ENCODE peak calls at places on chromosomes 1 and 21, in five cellular contexts. H is mucosa of descending colon, I is heart left ventricle, V is stomach, M is mesendoderm. T is an unnamed sample.

GRCh38 chr1:117171900-117172501 is 38.7 kb downstream of the VTCN1 start:
- DNase-seq in H (no peak), I (peak; percentile 20), V (peak; percentile 83), M (no peak), T (peak; percentile 76)

GRCh38 chr1:27149084-27149483 is 5.8 kb downstream of the SLC9A1 start:
- DNase-seq in H (no peak), I (no peak), V (no peak), M (no peak), T (no peak)

GRCh38 chr1:116067564-116067887 is 43.7 kb upstream of the MAB21L3 start:
- DNase-seq in H (no peak), I (peak; percentile 24), V (no peak), M (peak; percentile 54), T (no peak)

GRCh38 chr1:27548858-27549719 is 54.9 kb downstream of the AHDC1 start:
- DNase-seq in H (no peak), I (no peak), V (no peak), M (no peak), T (no peak)

GRCh38 chr1:209433649-209434031 is 149.9 kb upstream of the CAMK1G start:
- DNase-seq in H (no peak), I (no peak), V (no peak), M (no peak), T (no peak)

GRCh38 chr1:119870917-119871486 is 25.3 kb downstream of the ADAM30 start:
- DNase-seq in H (peak; percentile 82), I (peak; percentile 71), V (peak; percentile 75), M (peak; percentile 87), T (peak; percentile 85)

GRCh38 chr1:156336242-156336641 is 1.9 kb downstream of the CCT3 start:
- DNase-seq in H (no peak), I (no peak), V (no peak), M (peak; percentile 13), T (no peak)

GRCh38 chr1:30761312-30762151 is 4.0 kb upstream of the LAPTM5 start:
- DNase-seq in H (no peak), I (no peak), V (no peak), M (peak; percentile 44), T (no peak)

GRCh38 chr1:42420911-42421585 is 34.8 kb downstream of the ZMYND12 start:
- DNase-seq in H (peak; percentile 70), I (peak; percentile 65), V (no peak), M (no peak), T (no peak)

GRCh38 chr1:156664949-156665411 is 12.2 kb downstream of the NES start:
- DNase-seq in H (peak; percentile 42), I (peak; percentile 88), V (no peak), M (peak; percentile 91), T (no peak)

GRCh38 chr1:30613188-30613587 is 110.2 kb downstream of the MATN1 start:
- DNase-seq in H (no peak), I (no peak), V (no peak), M (no peak), T (no peak)

GRCh38 chr1:179253286-179253972 is 24.0 kb upstream of the ABL2 start:
- DNase-seq in H (no peak), I (no peak), V (no peak), M (no peak), T (no peak)

GRCh38 chr1:54519709-54520108 is 28.3 kb upstream of the ACOT11 start:
- DNase-seq in H (peak; percentile 17), I (no peak), V (no peak), M (peak; percentile 73), T (no peak)

GRCh38 chr1:76659171-76659940 is 207.9 kb upstream of the ST6GALNAC5 start:
- DNase-seq in H (no peak), I (no peak), V (no peak), M (no peak), T (no peak)

GRCh38 chr1:151982300-151983005 is 11.2 kb downstream of the S100A10 start:
- DNase-seq in H (no peak), I (no peak), V (no peak), M (no peak), T (no peak)

GRCh38 chr1:33336580-33336979 is 15.7 kb upstream of the A3GALT2 start:
- DNase-seq in H (no peak), I (no peak), V (no peak), M (no peak), T (no peak)

GRCh38 chr1:52167014-52167753 is 25.3 kb downstream of the ZFYVE9 start:
- DNase-seq in H (no peak), I (no peak), V (no peak), M (no peak), T (no peak)

GRCh38 chr21:28636988-28637691 is 355.5 kb downstream of the LTN1 start:
- DNase-seq in H (no peak), I (no peak), V (no peak), M (no peak), T (no peak)

GRCh38 chr1:231401478-231401877 is 20.6 kb downstream of the EGLN1 start:
- DNase-seq in H (no peak), I (no peak), V (no peak), M (no peak), T (no peak)

GRCh38 chr1:30732277-30732996 is 9.1 kb upstream of the MATN1 start:
- DNase-seq in H (no peak), I (no peak), V (no peak), M (no peak), T (no peak)

GRCh38 chr1:77846966-77847365 is 41.5 kb upstream of the NEXN start:
- DNase-seq in H (no peak), I (no peak), V (no peak), M (no peak), T (no peak)

GRCh38 chr1:39898648-39899603 is 2.8 kb downstream of the MYCL start:
- DNase-seq in H (peak; percentile 55), I (no peak), V (peak; percentile 80), M (peak; percentile 97), T (no peak)

GRCh38 chr1:117967900-117968299 is 38.4 kb downstream of the WDR3 start:
- DNase-seq in H (no peak), I (no peak), V (no peak), M (no peak), T (no peak)

DNA sequence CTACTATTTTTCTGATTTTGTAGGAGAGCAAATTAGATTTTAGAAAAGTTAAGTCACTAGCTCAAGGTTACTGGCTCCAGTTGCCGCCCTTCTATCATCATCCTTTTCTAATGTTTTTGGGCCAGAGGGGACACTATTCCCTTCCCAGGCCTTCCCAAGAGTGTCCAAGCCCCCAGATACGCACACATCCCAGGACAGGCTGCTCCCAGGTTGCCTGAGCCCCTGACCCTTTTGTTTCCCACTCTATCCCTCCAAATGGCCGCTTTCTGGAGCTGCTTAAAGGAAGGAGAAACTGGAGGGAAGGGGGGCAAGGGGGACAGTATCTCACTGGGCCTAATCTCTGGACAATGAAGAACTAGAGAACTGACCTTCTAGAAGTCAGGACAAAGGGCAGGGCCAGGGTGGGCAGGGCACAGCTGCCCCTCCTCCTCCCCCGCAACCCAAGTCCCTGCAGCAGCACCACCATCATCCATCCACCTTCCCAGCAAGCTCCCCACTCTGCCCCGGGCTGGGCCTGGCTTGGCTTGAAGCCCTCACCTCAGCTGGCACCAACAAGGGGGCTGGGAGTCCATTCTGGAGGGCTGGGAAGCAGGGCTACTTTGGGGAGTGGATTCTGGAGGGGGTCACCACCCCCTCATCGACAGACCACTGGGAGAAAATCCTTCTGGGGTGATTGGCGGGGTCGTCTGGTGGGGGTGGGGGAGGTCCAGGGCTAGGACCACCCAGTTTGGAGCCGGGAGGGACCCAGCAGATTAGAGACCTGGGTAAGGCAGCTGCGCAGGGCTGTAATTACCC is 998 bp upstream of the MAP7D1 start:
- DNase-seq in H (no peak), I (peak; percentile 63), V (no peak), M (no peak), T (no peak)
- H3K4me1 ChIP-seq in H (peaks cover 40% of the 10 kb centered on the region), I (peaks cover 79% of the 10 kb centered on the region), V (peaks cover 56% of the 10 kb centered on the region), M (peaks cover 23% of the 10 kb centered on the region), T (peaks cover 65% of the 10 kb centered on the region)

GRCh38 chr1:244447024-244447423 is 4.7 kb downstream of the ADSS2 start:
- DNase-seq in H (no peak), I (no peak), V (no peak), M (no peak), T (no peak)

GRCh38 chr1:244447552-244447951 is 4.2 kb downstream of the ADSS2 start:
- DNase-seq in H (no peak), I (no peak), V (no peak), M (no peak), T (no peak)

GRCh38 chr1:244449936-244450508 is 1.7 kb downstream of the ADSS2 start:
- DNase-seq in H (no peak), I (no peak), V (no peak), M (no peak), T (no peak)

GRCh38 chr1:244450597-244451538 is 841 bp downstream of the ADSS2 start:
- DNase-seq in H (peak; percentile 58), I (peak; percentile 56), V (peak; percentile 38), M (peak; percentile 40), T (peak; percentile 88)

GRCh38 chr1:244448279-244449036 is 3.3 kb downstream of the ADSS2 start:
- DNase-seq in H (no peak), I (no peak), V (no peak), M (no peak), T (no peak)
- H3K4me1 ChIP-seq in H (peaks cover 22% of the 10 kb centered on the region), I (peaks cover 29% of the 10 kb centered on the region), V (peaks cover 41% of the 10 kb centered on the region), M (no peaks in the 10 kb centered on the region), T (peaks cover 45% of the 10 kb centered on the region)

GRCh38 chr21:44972301-44972814 is 32.5 kb downstream of the SLX9 start:
- DNase-seq in H (no peak), I (no peak), V (no peak), M (peak; percentile 40), T (no peak)

GRCh38 chr21:44969965-44970755 is 30.3 kb downstream of the SLX9 start:
- DNase-seq in H (no peak), I (no peak), V (no peak), M (peak; percentile 65), T (no peak)

GRCh38 chr21:44971672-44971995 is 31.8 kb downstream of the SLX9 start:
- DNase-seq in H (no peak), I (no peak), V (no peak), M (no peak), T (no peak)

GRCh38 chr21:44972821-44973220 is 33.0 kb downstream of the SLX9 start:
- DNase-seq in H (no peak), I (no peak), V (no peak), M (no peak), T (no peak)

DNA sequence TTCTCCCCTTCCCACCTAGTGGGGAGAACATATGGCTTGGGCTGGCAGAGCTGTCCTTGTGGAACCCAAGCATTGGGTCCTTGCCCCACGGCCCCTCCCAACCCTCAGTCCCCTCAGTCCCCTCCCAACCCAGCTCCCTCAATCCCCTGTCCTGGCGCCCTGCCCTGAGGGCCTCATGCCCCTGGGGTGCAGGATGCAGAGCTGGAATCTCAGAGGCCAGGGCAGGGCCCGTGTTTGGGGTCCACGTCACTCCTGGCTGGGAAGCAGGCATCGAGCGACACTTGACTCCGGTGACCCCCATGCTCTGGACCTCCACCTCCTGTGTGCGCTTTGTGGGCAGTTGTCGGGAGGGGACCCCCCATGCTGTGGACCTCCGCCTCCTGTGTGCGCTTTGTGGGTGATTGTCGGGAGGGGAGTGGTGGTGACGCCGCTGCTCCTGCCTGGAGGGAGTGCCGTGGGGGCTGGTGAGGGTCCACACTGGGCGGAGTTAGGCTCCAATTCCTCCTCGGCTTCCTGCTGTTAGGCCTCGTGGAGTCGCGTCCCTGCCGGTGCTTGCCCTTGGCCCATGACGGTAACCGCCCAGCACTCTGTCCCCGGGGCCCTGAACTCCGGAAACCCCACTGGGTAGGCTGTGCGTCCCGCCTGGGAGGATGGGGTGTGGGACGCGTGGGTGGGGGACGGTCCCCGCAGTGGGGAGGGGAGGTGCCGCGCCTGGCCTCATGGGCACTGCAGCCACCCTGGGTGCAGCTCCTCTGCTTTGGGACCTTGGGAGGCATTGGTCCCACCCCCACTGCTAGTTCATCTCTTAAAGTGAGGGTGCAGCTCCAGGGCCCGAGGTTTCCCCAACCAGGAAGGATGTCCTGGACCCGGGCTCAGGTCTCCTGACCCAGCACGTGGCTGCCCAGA is 31.2 kb downstream of the SLX9 start:
- DNase-seq in H (no peak), I (no peak), V (no peak), M (no peak), T (no peak)
- H3K4me1 ChIP-seq in H (no peaks in the 10 kb centered on the region), I (peaks cover 38% of the 10 kb centered on the region), V (peaks cover 24% of the 10 kb centered on the region), M (peaks cover 2% of the 10 kb centered on the region), T (peaks cover 28% of the 10 kb centered on the region)

GRCh38 chr1:205666372-205667166 is 13.7 kb downstream of the SLC45A3 start:
- DNase-seq in H (peak; percentile 72), I (no peak), V (peak; percentile 52), M (no peak), T (no peak)
- H3K4me1 ChIP-seq in H (peaks cover 59% of the 10 kb centered on the region), I (peaks cover 18% of the 10 kb centered on the region), V (peaks cover 32% of the 10 kb centered on the region), M (peaks cover 13% of the 10 kb centered on the region), T (no peaks in the 10 kb centered on the region)

T was measured in upper lobe of right lung.